ENCODE peak calls at places on chromosome 3, in four cellular contexts. D, Z, R and W are unnamed samples.
A peak's percentile ranks its signal among the peaks of the same experiment; 100 is the strongest.

GRCh38 chr3:34022147-34022546 is 223.7 kb downstream of the PDCD6IP start:
- DNase-seq in R (no peak), Z (no peak), D (no peak), W (no peak)

GRCh38 chr3:67947808-67948508 is 293.5 kb upstream of the SUCLG2 start:
- DNase-seq in Z (peak; percentile 15), D (no peak), R (peak; percentile 35), W (peak; percentile 41)

GRCh38 chr3:120838441-120839091 is 69.4 kb upstream of the STXBP5L start:
- DNase-seq in D (no peak), Z (no peak), R (no peak), W (no peak)

GRCh38 chr3:155411500-155412223 is 118.2 kb upstream of the STRIT1 start:
- DNase-seq in R (no peak), Z (no peak), D (no peak), W (no peak)

GRCh38 chr3:124962403-124962940 is 27.9 kb upstream of the MUC13 start:
- DNase-seq in Z (no peak), D (no peak), R (no peak), W (no peak)

GRCh38 chr3:115834068-115834467 is 210.8 kb downstream of the GAP43 start:
- DNase-seq in R (peak; percentile 75), D (no peak), Z (peak; percentile 82), W (no peak)

GRCh38 chr3:38368238-38368637 is 21.7 kb downstream of the XYLB start:
- DNase-seq in Z (no peak), R (no peak), D (no peak), W (no peak)

GRCh38 chr3:100209948-100210776 is 50.6 kb upstream of the TBC1D23 start:
- DNase-seq in Z (peak; percentile 39), D (no peak), R (no peak), W (no peak)

GRCh38 chr3:144590854-144591253 is 619.2 kb downstream of the DIPK2A start:
- DNase-seq in R (peak; percentile 77), D (no peak), Z (peak; percentile 82), W (no peak)

GRCh38 chr3:138945646-138946553 is 1.0 kb downstream of the FOXL2 start:
- DNase-seq in Z (no peak), D (no peak), R (peak; percentile 8), W (no peak)

GRCh38 chr3:196159952-196160804 is 51.0 kb downstream of the ZDHHC19 start:
- DNase-seq in Z (peak; percentile 90), R (peak; percentile 58), D (no peak), W (no peak)

GRCh38 chr3:72274511-72275295 is 489.8 kb upstream of the PROK2 start:
- DNase-seq in R (peak; percentile 50), Z (peak; percentile 54), D (peak; percentile 20), W (no peak)

GRCh38 chr3:59595830-59596229 is 546.0 kb upstream of the CFAP20DC start:
- DNase-seq in Z (no peak), D (no peak), R (no peak), W (no peak)

GRCh38 chr3:194690501-194691372 is 5.1 kb downstream of the FAM43A start:
- DNase-seq in Z (no peak), D (no peak), R (peak; percentile 51), W (no peak)

GRCh38 chr3:115281697-115282685 is 134.9 kb upstream of the ZBTB20 start:
- DNase-seq in D (no peak), Z (no peak), R (no peak), W (no peak)

GRCh38 chr3:130974201-130974600 is 52.4 kb downstream of the ASTE1 start:
- DNase-seq in R (no peak), Z (no peak), D (no peak), W (no peak)

GRCh38 chr3:171825222-171825828 is 15.0 kb upstream of the PLD1 start:
- DNase-seq in D (no peak), R (peak; percentile 52), Z (peak; percentile 88), W (no peak)

GRCh38 chr3:65888980-65889706 is 149.6 kb downstream of the MAGI1 start:
- DNase-seq in R (peak; percentile 71), D (no peak), Z (peak; percentile 97), W (no peak)

GRCh38 chr3:195461518-195462307 is 18.9 kb upstream of the ACAP2 start:
- DNase-seq in Z (no peak), D (no peak), R (no peak), W (no peak)

GRCh38 chr3:49609815-49610214 is 55.5 kb downstream of the BSN start:
- DNase-seq in R (no peak), D (no peak), Z (no peak), W (no peak)

GRCh38 chr3:42010530-42010929 is 48.6 kb upstream of the ULK4 start:
- DNase-seq in D (no peak), R (no peak), Z (no peak), W (no peak)

GRCh38 chr3:171231361-171231760 is 204.8 kb upstream of the SLC2A2 start:
- DNase-seq in D (no peak), Z (no peak), R (no peak), W (no peak)

GRCh38 chr3:190862209-190863118 is at the start of gene GMNC:
- DNase-seq in D (no peak), R (peak; percentile 76), Z (peak; percentile 83), W (no peak)

GRCh38 chr3:57952208-57952631 is 56.0 kb upstream of the FLNB start:
- DNase-seq in Z (peak; percentile 97), R (peak; percentile 97), D (no peak), W (no peak)

GRCh38 chr3:194369522-194370279 is at the start of gene LRRC15:
- DNase-seq in R (peak; percentile 77), Z (peak; percentile 30), D (no peak), W (no peak)

GRCh38 chr3:88149146-88149515 is 628 bp upstream of the C3orf38 start:
- DNase-seq in Z (no peak), R (no peak), D (no peak), W (no peak)

GRCh38 chr3:180036678-180037455 is at the start of gene PEX5L:
- DNase-seq in D (peak; percentile 91), R (no peak), Z (peak; percentile 42), W (no peak)

GRCh38 chr3:158574646-158575045 is 3.7 kb downstream of the MLF1 start:
- DNase-seq in D (no peak), Z (no peak), R (no peak), W (no peak)

GRCh38 chr3:26236991-26237682 is 385.4 kb upstream of the LRRC3B start:
- DNase-seq in D (no peak), Z (no peak), R (peak; percentile 10), W (no peak)

GRCh38 chr3:64351713-64352595 is 126.7 kb upstream of the PRICKLE2 start:
- DNase-seq in Z (peak; percentile 21), R (peak; percentile 74), D (no peak), W (no peak)

GRCh38 chr3:38227989-38228388 is 37.6 kb upstream of the SLC22A13 start:
- DNase-seq in R (peak; percentile 7), D (no peak), Z (peak; percentile 73), W (no peak)

GRCh38 chr3:58588030-58588614 is 10.9 kb upstream of the FAM107A start:
- DNase-seq in Z (no peak), D (no peak), R (no peak), W (no peak)

GRCh38 chr3:155745795-155746550 is 1.1 kb upstream of the PLCH1 start:
- DNase-seq in Z (no peak), R (no peak), D (peak; percentile 62), W (no peak)

GRCh38 chr3:111539351-111540331 is 2.4 kb upstream of the CD96 start:
- DNase-seq in Z (peak; percentile 39), D (no peak), R (peak; percentile 64), W (peak; percentile 41)